ENCODE peak calls at places on chromosomes 16 and 17, in four cellular contexts. H is GM12878, S is H1, Y is HepG2. X is an unnamed sample.

GRCh38 chr17:75878174-75878998 is at the start of gene TRIM47:
- DNase-seq in H (no peak), S (no peak), Y (peak), X (no peak)

GRCh38 chr16:48164907-48165715 is 9.3 kb upstream of the ABCC12 start:
- DNase-seq in H (no peak), S (peak), Y (peak), X (peak)

GRCh38 chr17:57948169-57948554 is 7.0 kb downstream of the CUEDC1 start:
- DNase-seq in H (no peak), S (no peak), Y (no peak), X (no peak)

GRCh38 chr16:2208308-2208707 is 2.4 kb downstream of the BRICD5 start:
- DNase-seq in H (no peak), S (no peak), Y (no peak), X (no peak)

GRCh38 chr17:27419156-27419555 is 37.1 kb upstream of the KSR1 start:
- DNase-seq in H (no peak), S (no peak), Y (no peak), X (no peak)

GRCh38 chr16:72946474-72947194 is 101.3 kb downstream of the ZFHX3 start:
- DNase-seq in H (no peak), S (no peak), Y (no peak), X (no peak)

GRCh38 chr16:88389621-88390160 is 6.9 kb downstream of the ZNF469 start:
- DNase-seq in H (no peak), S (no peak), Y (no peak), X (no peak)

GRCh38 chr17:48162946-48163506 is 55.5 kb downstream of the SNX11 start:
- DNase-seq in H (no peak), S (no peak), Y (peak), X (no peak)

GRCh38 chr17:7667616-7668406 is 17.1 kb downstream of the ATP1B2 start:
- DNase-seq in H (no peak), S (no peak), Y (no peak), X (no peak)

GRCh38 chr17:7167832-7168231 is 11.3 kb downstream of the ASGR1 start:
- DNase-seq in H (no peak), S (no peak), Y (peak), X (no peak)

GRCh38 chr16:25107466-25107792 is 4.1 kb upstream of the LCMT1 start:
- DNase-seq in H (no peak), S (no peak), Y (no peak), X (no peak)

GRCh38 chr17:47785538-47786123 is 36.0 kb downstream of the OSBPL7 start:
- DNase-seq in H (no peak), S (no peak), Y (peak), X (no peak)

GRCh38 chr17:41394254-41395016 is 3.0 kb downstream of the KRT31 start:
- DNase-seq in H (no peak), S (no peak), Y (no peak), X (no peak)

GRCh38 chr16:71712501-71712900 is 12.0 kb downstream of the PHLPP2 start:
- DNase-seq in H (no peak), S (no peak), Y (no peak), X (no peak)

GRCh38 chr16:10770907-10771306 is 27.3 kb downstream of the NUBP1 start:
- DNase-seq in H (no peak), S (no peak), Y (no peak), X (no peak)

GRCh38 chr17:11628374-11628773 is 30.1 kb downstream of the DNAH9 start:
- DNase-seq in H (no peak), S (no peak), Y (no peak), X (no peak)

GRCh38 chr16:69724981-69725479 is 1.3 kb downstream of the NQO1 start:
- DNase-seq in H (no peak), S (no peak), Y (peak), X (no peak)

GRCh38 chr17:65850486-65850885 is 289.0 kb upstream of the AXIN2 start:
- DNase-seq in H (peak), S (no peak), Y (no peak), X (no peak)

GRCh38 chr16:47008174-47008573 is 34.7 kb upstream of the DNAJA2 start:
- DNase-seq in H (no peak), S (no peak), Y (no peak), X (no peak)

GRCh38 chr16:17369441-17369951 is 101.3 kb downstream of the XYLT1 start:
- DNase-seq in H (peak), S (no peak), Y (no peak), X (no peak)

GRCh38 chr16:6066601-6067000 is 969.0 kb upstream of the EEF2KMT start:
- DNase-seq in H (no peak), S (no peak), Y (no peak), X (no peak)

GRCh38 chr17:60423865-60424264 is 1.6 kb downstream of the CHCT1 start:
- DNase-seq in H (no peak), S (no peak), Y (no peak), X (no peak)

GRCh38 chr16:67843343-67843765 is 1.2 kb downstream of the THAP11 start:
- DNase-seq in H (no peak), S (no peak), Y (no peak), X (no peak)

GRCh38 chr16:48365601-48366164 is 19.5 kb downstream of the SIAH1 start:
- DNase-seq in H (no peak), S (peak), Y (peak), X (peak)

DNA sequence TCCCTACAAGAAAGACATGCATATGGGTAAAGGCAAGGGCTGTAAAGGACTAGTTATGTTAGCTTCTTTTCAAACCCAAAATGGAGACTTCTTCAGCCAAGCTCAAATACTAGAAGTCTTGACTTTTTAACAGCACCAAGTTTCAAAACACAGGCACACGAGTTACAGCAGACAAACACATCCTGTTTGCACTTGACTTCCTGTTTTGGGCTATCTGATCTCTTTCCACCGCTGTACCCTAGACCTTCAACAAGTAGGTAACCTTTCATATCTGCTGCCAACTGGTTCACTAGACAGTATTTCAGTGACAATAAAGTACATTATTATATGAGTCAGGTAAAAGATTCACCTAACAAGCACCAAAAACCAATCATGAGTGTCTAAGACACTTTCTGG is 12.3 kb downstream of the RFFL start:
- DNase-seq in H (no peak), S (no peak), Y (peak), X (no peak)
- H3K4me3 ChIP-seq in H (peak), S (no peak), Y (peak), X (no peak)

DNA sequence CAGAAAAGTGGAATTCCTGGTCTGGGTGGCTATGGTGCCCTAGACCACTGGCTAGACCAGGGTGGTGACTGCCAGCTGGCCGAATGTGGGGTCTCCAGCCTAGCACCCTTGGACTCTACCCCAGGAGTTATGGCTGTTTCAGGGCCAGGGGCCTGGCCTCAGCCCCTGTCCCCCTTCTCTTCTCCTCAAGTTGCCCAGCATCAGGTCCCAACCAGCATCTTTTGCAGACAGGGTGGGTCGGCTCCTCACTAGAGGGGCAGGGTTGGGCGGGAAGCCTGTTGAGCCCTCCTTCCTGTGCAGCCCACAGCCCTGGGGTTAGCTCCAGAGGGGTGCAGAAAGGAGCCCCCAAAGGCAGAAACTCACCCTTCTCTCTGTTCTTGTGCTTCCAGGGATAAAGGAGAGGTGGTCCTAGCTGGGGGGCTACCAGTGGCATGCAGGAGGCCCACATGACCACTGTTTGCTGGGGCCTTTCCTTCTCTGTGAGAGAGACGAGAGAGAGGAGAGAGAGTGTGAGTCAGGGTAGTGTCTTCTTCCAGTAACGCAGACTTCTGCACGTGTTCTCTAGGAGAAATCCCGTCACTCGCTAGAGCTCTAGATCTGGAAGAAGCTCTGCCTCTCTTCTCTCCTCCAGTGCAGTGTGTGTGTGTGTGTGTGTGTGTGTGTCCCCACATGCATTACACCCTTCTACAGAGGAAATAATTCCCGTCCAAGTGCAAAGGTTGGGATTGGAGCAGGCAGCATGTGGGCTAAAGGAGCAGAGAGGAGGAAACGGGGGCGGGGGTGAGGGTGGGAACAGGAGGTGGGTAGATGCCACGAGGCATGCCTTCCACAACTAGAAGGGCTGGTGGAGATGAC is 209.4 kb downstream of the SEC14L1 start:
- DNase-seq in H (no peak), S (no peak), Y (no peak), X (no peak)
- TF ChIP-seq SUZ12 in H (no peak), S (no peak), Y (no peak), X (no peak)

GRCh38 chr17:4433515-4434031 is at the start of gene SPNS3:
- DNase-seq in H (no peak), S (no peak), Y (no peak), X (no peak)
- H3K4me3 ChIP-seq in H (no peak), S (no peak), Y (no peak), X (no peak)

GRCh38 chr17:42399948-42400843 is 12.0 kb upstream of the STAT3 start:
- DNase-seq in H (no peak), S (no peak), Y (no peak), X (no peak)

GRCh38 chr17:42402121-42402516 is 13.9 kb upstream of the STAT3 start:
- DNase-seq in H (no peak), S (no peak), Y (no peak), X (no peak)

GRCh38 chr17:42403150-42403549 is 14.9 kb upstream of the STAT3 start:
- DNase-seq in H (no peak), S (no peak), Y (no peak), X (no peak)

GRCh38 chr17:42394838-42395237 is 6.6 kb upstream of the STAT3 start:
- DNase-seq in H (no peak), S (no peak), Y (no peak), X (no peak)

GRCh38 chr17:42399121-42399520 is 10.9 kb upstream of the STAT3 start:
- DNase-seq in H (no peak), S (no peak), Y (no peak), X (no peak)
- TF ChIP-seq SUZ12 in H (no peak), S (no peak), Y (no peak), X (no peak)

GRCh38 chr17:44752953-44753861 is 5.6 kb upstream of the ADAM11 start:
- DNase-seq in H (no peak), S (no peak), Y (peak), X (no peak)
- H3K4me3 ChIP-seq in H (no peak), S (no peak), Y (no peak), X (no peak)

GRCh38 chr17:15133143-15133542 is 132.0 kb downstream of the PMP22 start:
- DNase-seq in H (no peak), S (no peak), Y (no peak), X (no peak)

GRCh38 chr17:15133826-15134225 is 131.3 kb downstream of the PMP22 start:
- DNase-seq in H (no peak), S (no peak), Y (no peak), X (no peak)

DNA sequence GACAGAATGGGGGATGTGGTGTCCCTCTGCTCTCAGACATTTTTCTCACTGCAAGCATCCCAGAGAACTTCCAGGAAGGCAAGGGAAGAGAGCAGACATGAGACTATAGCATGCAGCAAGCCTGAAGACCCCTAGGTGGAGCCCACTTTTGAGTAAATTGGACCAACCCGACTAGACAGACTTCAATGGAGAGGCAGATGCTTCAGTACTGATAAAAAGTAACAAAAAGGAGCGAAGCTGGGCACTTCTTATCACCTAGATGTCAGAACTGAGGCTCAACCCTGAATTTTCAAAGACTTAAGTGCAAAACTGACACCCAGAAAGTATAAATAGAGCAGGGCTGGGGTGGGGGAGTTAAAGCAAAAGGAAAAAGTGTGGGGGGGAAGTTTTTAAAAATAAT is 130.8 kb downstream of the PMP22 start:
- DNase-seq in H (no peak), S (no peak), Y (no peak), X (no peak)
- TF ChIP-seq SUZ12 in H (no peak), S (no peak), Y (no peak), X (no peak)

GRCh38 chr16:85443531-85443930 is 169.6 kb upstream of the GSE1 start:
- DNase-seq in H (no peak), S (no peak), Y (no peak), X (no peak)
- H3K4me3 ChIP-seq in H (no peak), S (no peak), Y (no peak), X (no peak)

GRCh38 chr17:67718325-67718941 is 697 bp downstream of the NOL11 start:
- DNase-seq in H (no peak), S (no peak), Y (peak), X (peak)
- TF ChIP-seq SUZ12 in H (no peak), S (no peak), Y (no peak), X (no peak)

DNA sequence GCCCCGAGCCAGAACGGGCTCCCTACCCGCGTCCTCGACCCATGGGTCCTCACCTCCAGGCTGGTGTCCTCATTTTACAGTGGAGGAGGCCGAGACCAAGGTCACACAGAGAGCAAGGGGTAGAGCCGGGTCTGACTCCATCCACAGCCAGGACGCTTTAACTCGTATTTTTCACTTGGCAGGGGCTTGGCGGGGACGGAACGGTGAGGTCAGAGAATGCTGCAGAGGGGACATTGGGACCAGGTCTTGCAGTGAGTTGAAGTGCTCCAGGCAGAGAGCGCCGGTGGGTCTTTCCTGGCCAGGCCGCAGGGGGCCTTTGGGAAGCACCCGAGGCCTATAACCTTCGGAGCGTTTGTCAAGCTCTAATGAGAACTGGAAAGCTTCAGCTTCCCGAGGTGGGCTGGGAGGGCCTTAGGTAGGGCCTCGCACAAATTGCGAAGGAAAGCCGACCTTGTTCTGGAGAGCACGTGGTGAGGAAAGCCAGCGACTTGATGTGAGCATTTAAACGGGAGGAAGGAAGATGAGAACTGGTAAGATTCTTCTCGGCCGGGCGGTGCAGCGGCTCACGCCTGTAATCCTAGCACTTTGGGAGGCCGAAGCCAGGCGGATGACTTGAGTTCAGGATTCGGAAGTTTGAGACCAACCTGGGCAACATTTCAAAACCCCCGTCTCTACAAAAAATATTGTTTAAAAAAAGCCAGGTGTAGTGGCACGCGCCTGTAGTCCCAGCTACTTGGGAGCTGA is 908 bp upstream of the CLUH start:
- DNase-seq in H (no peak), S (no peak), Y (no peak), X (no peak)
- H3K4me3 ChIP-seq in H (peak), S (peak), Y (peak), X (peak)

GRCh38 chr17:69144621-69145255 is 3.0 kb upstream of the ABCA6 start:
- DNase-seq in H (no peak), S (no peak), Y (no peak), X (no peak)

GRCh38 chr17:69143683-69144231 is 2.1 kb upstream of the ABCA6 start:
- DNase-seq in H (no peak), S (no peak), Y (no peak), X (no peak)

GRCh38 chr17:69141802-69142472 is at the start of gene ABCA6:
- DNase-seq in H (no peak), S (no peak), Y (no peak), X (no peak)

GRCh38 chr17:69147460-69147859 is 5.8 kb upstream of the ABCA6 start:
- DNase-seq in H (no peak), S (no peak), Y (no peak), X (no peak)

DNA sequence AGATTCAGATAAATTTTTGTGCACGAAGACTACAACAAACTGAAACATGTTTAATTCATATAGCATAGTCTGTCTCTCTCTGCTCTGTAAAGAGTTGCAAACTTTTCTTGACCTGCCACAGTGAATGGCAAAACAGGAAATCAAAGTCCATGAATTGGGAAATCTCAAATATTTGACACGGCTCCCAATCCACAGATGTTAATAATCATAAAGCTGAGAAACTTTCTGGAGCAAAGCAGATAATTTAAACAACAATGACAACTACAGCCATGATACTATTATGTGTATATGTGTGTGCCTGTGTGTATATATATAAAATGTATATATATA is 743 bp upstream of the ABCA6 start:
- DNase-seq in H (no peak), S (no peak), Y (peak), X (no peak)
- TF ChIP-seq SUZ12 in H (no peak), S (no peak), Y (no peak), X (no peak)

X was measured in NT2/D1.